ENCODE peak calls at places on chromosome 14, in six cellular contexts. One of them, this sample, is unnamed.

GRCh38 chr14:65879218-65880009 is 466.9 kb downstream of the FUT8 start:
- DNase-seq in keratinocyte: peak; percentile 1
- DNase-seq in CD4-positive, alpha-beta memory T cell: no peak
- DNase-seq in GM06990: no peak
- DNase-seq in body of pancreas: no peak
- DNase-seq in CD8-positive, alpha-beta memory T cell: no peak
- DNase-seq in this sample: no peak

GRCh38 chr14:99209409-99209808 is 62.6 kb downstream of the BCL11B start:
- DNase-seq in keratinocyte: no peak
- DNase-seq in CD4-positive, alpha-beta memory T cell: no peak
- DNase-seq in GM06990: no peak
- DNase-seq in body of pancreas: no peak
- DNase-seq in CD8-positive, alpha-beta memory T cell: no peak
- DNase-seq in this sample: no peak

GRCh38 chr14:64726585-64726890 is 22.3 kb downstream of the PLEKHG3 start:
- DNase-seq in keratinocyte: peak; percentile 88
- DNase-seq in CD4-positive, alpha-beta memory T cell: peak; percentile 88
- DNase-seq in GM06990: no peak
- DNase-seq in body of pancreas: peak; percentile 91
- DNase-seq in CD8-positive, alpha-beta memory T cell: no peak
- DNase-seq in this sample: peak; percentile 99

GRCh38 chr14:40733206-40733605 is 873.5 kb upstream of the LRFN5 start:
- DNase-seq in keratinocyte: no peak
- DNase-seq in CD4-positive, alpha-beta memory T cell: no peak
- DNase-seq in GM06990: no peak
- DNase-seq in body of pancreas: no peak
- DNase-seq in CD8-positive, alpha-beta memory T cell: no peak
- DNase-seq in this sample: no peak

GRCh38 chr14:41549821-41550597 is 56.7 kb upstream of the LRFN5 start:
- DNase-seq in keratinocyte: no peak
- DNase-seq in CD4-positive, alpha-beta memory T cell: no peak
- DNase-seq in GM06990: no peak
- DNase-seq in body of pancreas: no peak
- DNase-seq in CD8-positive, alpha-beta memory T cell: no peak
- DNase-seq in this sample: no peak

GRCh38 chr14:94884616-94885230 is 114.8 kb upstream of the GSC start:
- DNase-seq in keratinocyte: no peak
- DNase-seq in CD4-positive, alpha-beta memory T cell: no peak
- DNase-seq in GM06990: no peak
- DNase-seq in body of pancreas: no peak
- DNase-seq in CD8-positive, alpha-beta memory T cell: no peak
- DNase-seq in this sample: no peak

GRCh38 chr14:67241416-67242362 is at the start of gene PALS1:
- DNase-seq in keratinocyte: no peak
- DNase-seq in CD4-positive, alpha-beta memory T cell: peak; percentile 64
- DNase-seq in GM06990: no peak
- DNase-seq in body of pancreas: peak; percentile 66
- DNase-seq in CD8-positive, alpha-beta memory T cell: no peak
- DNase-seq in this sample: peak; percentile 78

GRCh38 chr14:68608235-68608962 is 184.5 kb downstream of the ZFP36L1 start:
- DNase-seq in keratinocyte: no peak
- DNase-seq in CD4-positive, alpha-beta memory T cell: no peak
- DNase-seq in GM06990: no peak
- DNase-seq in body of pancreas: no peak
- DNase-seq in CD8-positive, alpha-beta memory T cell: no peak
- DNase-seq in this sample: peak; percentile 52

GRCh38 chr14:81927069-81927468 is 393.4 kb upstream of the SEL1L start:
- DNase-seq in keratinocyte: no peak
- DNase-seq in CD4-positive, alpha-beta memory T cell: no peak
- DNase-seq in GM06990: no peak
- DNase-seq in body of pancreas: no peak
- DNase-seq in CD8-positive, alpha-beta memory T cell: no peak
- DNase-seq in this sample: no peak

GRCh38 chr14:75667099-75667498 is 6.1 kb downstream of the TTLL5 start:
- DNase-seq in keratinocyte: no peak
- DNase-seq in CD4-positive, alpha-beta memory T cell: no peak
- DNase-seq in GM06990: no peak
- DNase-seq in body of pancreas: no peak
- DNase-seq in CD8-positive, alpha-beta memory T cell: no peak
- DNase-seq in this sample: no peak

GRCh38 chr14:35499180-35499579 is 34.8 kb upstream of the INSM2 start:
- DNase-seq in keratinocyte: no peak
- DNase-seq in CD4-positive, alpha-beta memory T cell: no peak
- DNase-seq in GM06990: no peak
- DNase-seq in body of pancreas: no peak
- DNase-seq in CD8-positive, alpha-beta memory T cell: no peak
- DNase-seq in this sample: no peak

GRCh38 chr14:105562713-105563346 is 36.4 kb downstream of the TMEM121 start:
- DNase-seq in keratinocyte: no peak
- DNase-seq in CD4-positive, alpha-beta memory T cell: no peak
- DNase-seq in GM06990: no peak
- DNase-seq in body of pancreas: no peak
- DNase-seq in CD8-positive, alpha-beta memory T cell: no peak
- DNase-seq in this sample: peak; percentile 45
- H3K36me3 ChIP-seq in keratinocyte: no peaks in the 10 kb centered on the region
- H3K36me3 ChIP-seq in CD4-positive, alpha-beta memory T cell: no peaks in the 10 kb centered on the region
- H3K36me3 ChIP-seq in GM06990: no peaks in the 10 kb centered on the region
- H3K36me3 ChIP-seq in body of pancreas: no peaks in the 10 kb centered on the region
- H3K36me3 ChIP-seq in CD8-positive, alpha-beta memory T cell: no peaks in the 10 kb centered on the region
- H3K36me3 ChIP-seq in this sample: no peaks in the 10 kb centered on the region

DNA sequence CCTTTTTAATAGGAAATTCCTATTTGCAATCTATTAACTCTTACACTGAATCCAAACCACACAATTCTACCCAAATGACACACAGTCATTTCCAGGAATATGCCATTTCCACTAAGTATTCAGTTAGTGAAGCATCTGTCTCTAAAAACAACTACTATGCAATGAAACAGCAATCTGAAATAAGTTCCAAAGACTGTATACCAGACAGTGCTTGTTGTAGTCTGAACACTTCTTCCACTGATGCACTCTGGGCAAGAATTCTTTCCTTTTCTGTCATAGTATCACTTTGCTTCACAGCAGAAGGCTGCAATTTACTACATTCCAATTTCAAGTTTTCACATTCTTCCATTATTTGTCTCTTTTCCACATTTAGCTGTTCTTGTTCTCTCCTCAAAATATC is 25.8 kb downstream of the TRIP11 start:
- DNase-seq in keratinocyte: no peak
- DNase-seq in CD4-positive, alpha-beta memory T cell: no peak
- DNase-seq in GM06990: no peak
- DNase-seq in body of pancreas: no peak
- DNase-seq in CD8-positive, alpha-beta memory T cell: no peak
- DNase-seq in this sample: no peak
- H3K36me3 ChIP-seq in keratinocyte: peaks cover 9% of the 10 kb centered on the region
- H3K36me3 ChIP-seq in CD4-positive, alpha-beta memory T cell: peaks cover 33% of the 10 kb centered on the region
- H3K36me3 ChIP-seq in GM06990: peaks cover 12% of the 10 kb centered on the region
- H3K36me3 ChIP-seq in body of pancreas: peaks cover 12% of the 10 kb centered on the region
- H3K36me3 ChIP-seq in CD8-positive, alpha-beta memory T cell: peaks cover 23% of the 10 kb centered on the region
- H3K36me3 ChIP-seq in this sample: peaks cover 88% of the 10 kb centered on the region

GRCh38 chr14:54781080-54781479 is 121.5 kb downstream of the GCH1 start:
- DNase-seq in keratinocyte: no peak
- DNase-seq in CD4-positive, alpha-beta memory T cell: no peak
- DNase-seq in GM06990: no peak
- DNase-seq in body of pancreas: no peak
- DNase-seq in CD8-positive, alpha-beta memory T cell: no peak
- DNase-seq in this sample: no peak

GRCh38 chr14:54775486-54776100 is 127.0 kb downstream of the GCH1 start:
- DNase-seq in keratinocyte: no peak
- DNase-seq in CD4-positive, alpha-beta memory T cell: no peak
- DNase-seq in GM06990: no peak
- DNase-seq in body of pancreas: no peak
- DNase-seq in CD8-positive, alpha-beta memory T cell: no peak
- DNase-seq in this sample: no peak

GRCh38 chr14:54776361-54777001 is 126.1 kb downstream of the GCH1 start:
- DNase-seq in keratinocyte: peak; percentile 13
- DNase-seq in CD4-positive, alpha-beta memory T cell: peak; percentile 68
- DNase-seq in GM06990: peak; percentile 59
- DNase-seq in body of pancreas: no peak
- DNase-seq in CD8-positive, alpha-beta memory T cell: peak; percentile 10
- DNase-seq in this sample: no peak

GRCh38 chr14:54777395-54777794 is 125.2 kb downstream of the GCH1 start:
- DNase-seq in keratinocyte: no peak
- DNase-seq in CD4-positive, alpha-beta memory T cell: no peak
- DNase-seq in GM06990: no peak
- DNase-seq in body of pancreas: no peak
- DNase-seq in CD8-positive, alpha-beta memory T cell: no peak
- DNase-seq in this sample: no peak

GRCh38 chr14:54778618-54779017 is 124.0 kb downstream of the GCH1 start:
- DNase-seq in keratinocyte: no peak
- DNase-seq in CD4-positive, alpha-beta memory T cell: no peak
- DNase-seq in GM06990: no peak
- DNase-seq in body of pancreas: no peak
- DNase-seq in CD8-positive, alpha-beta memory T cell: no peak
- DNase-seq in this sample: no peak
- H3K36me3 ChIP-seq in keratinocyte: peaks cover 41% of the 10 kb centered on the region
- H3K36me3 ChIP-seq in CD4-positive, alpha-beta memory T cell: no peaks in the 10 kb centered on the region
- H3K36me3 ChIP-seq in GM06990: no peaks in the 10 kb centered on the region
- H3K36me3 ChIP-seq in body of pancreas: no peaks in the 10 kb centered on the region
- H3K36me3 ChIP-seq in CD8-positive, alpha-beta memory T cell: no peaks in the 10 kb centered on the region
- H3K36me3 ChIP-seq in this sample: peaks cover 74% of the 10 kb centered on the region

GRCh38 chr14:39083127-39083526 is 19.9 kb downstream of the SEC23A start:
- DNase-seq in keratinocyte: no peak
- DNase-seq in CD4-positive, alpha-beta memory T cell: no peak
- DNase-seq in GM06990: no peak
- DNase-seq in body of pancreas: no peak
- DNase-seq in CD8-positive, alpha-beta memory T cell: no peak
- DNase-seq in this sample: no peak
- H3K36me3 ChIP-seq in keratinocyte: peaks cover 11% of the 10 kb centered on the region
- H3K36me3 ChIP-seq in CD4-positive, alpha-beta memory T cell: peaks cover 26% of the 10 kb centered on the region
- H3K36me3 ChIP-seq in GM06990: peaks cover 9% of the 10 kb centered on the region
- H3K36me3 ChIP-seq in body of pancreas: no peaks in the 10 kb centered on the region
- H3K36me3 ChIP-seq in CD8-positive, alpha-beta memory T cell: peaks cover 26% of the 10 kb centered on the region
- H3K36me3 ChIP-seq in this sample: peaks cover 96% of the 10 kb centered on the region

DNA sequence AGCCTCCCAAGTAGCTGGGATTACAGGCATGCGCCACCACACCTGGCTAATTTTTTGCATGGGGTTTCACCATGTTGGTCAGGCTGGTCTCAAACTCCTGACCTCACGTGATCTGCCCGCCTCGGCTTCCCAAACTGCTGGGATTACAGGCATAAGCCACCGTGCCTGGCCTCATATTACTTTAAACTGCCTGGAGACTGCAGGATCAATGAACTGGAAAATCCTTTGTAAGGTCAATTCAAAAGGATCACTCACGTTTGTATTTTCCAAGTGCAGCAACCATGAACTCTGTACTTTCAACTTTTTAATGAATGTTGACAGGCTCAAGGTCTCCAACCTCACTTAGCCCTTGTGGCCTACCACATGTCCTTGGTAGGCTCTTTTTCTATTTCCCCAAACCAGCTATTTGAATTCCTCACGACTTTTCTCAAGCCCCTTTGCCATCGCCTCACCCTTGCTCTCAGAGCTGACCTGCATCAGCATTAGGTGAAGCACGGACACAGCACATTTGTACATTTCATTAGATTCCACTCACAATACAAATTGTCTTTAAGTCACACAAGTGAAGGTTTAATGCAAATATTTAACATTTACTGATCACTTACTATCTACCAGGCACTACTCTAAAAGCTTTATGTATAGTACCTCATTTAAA is 42.2 kb upstream of the GCH1 start:
- DNase-seq in keratinocyte: no peak
- DNase-seq in CD4-positive, alpha-beta memory T cell: no peak
- DNase-seq in GM06990: no peak
- DNase-seq in body of pancreas: no peak
- DNase-seq in CD8-positive, alpha-beta memory T cell: no peak
- DNase-seq in this sample: no peak
- H3K36me3 ChIP-seq in keratinocyte: no peaks in the 10 kb centered on the region
- H3K36me3 ChIP-seq in CD4-positive, alpha-beta memory T cell: no peaks in the 10 kb centered on the region
- H3K36me3 ChIP-seq in GM06990: peaks cover 2% of the 10 kb centered on the region
- H3K36me3 ChIP-seq in body of pancreas: no peaks in the 10 kb centered on the region
- H3K36me3 ChIP-seq in CD8-positive, alpha-beta memory T cell: no peaks in the 10 kb centered on the region
- H3K36me3 ChIP-seq in this sample: peaks cover 63% of the 10 kb centered on the region

GRCh38 chr14:21252149-21252548 is 17.1 kb downstream of the HNRNPC start:
- DNase-seq in keratinocyte: no peak
- DNase-seq in CD4-positive, alpha-beta memory T cell: no peak
- DNase-seq in GM06990: no peak
- DNase-seq in body of pancreas: no peak
- DNase-seq in CD8-positive, alpha-beta memory T cell: no peak
- DNase-seq in this sample: no peak

GRCh38 chr14:21248338-21248737 is 20.9 kb downstream of the HNRNPC start:
- DNase-seq in keratinocyte: no peak
- DNase-seq in CD4-positive, alpha-beta memory T cell: no peak
- DNase-seq in GM06990: no peak
- DNase-seq in body of pancreas: no peak
- DNase-seq in CD8-positive, alpha-beta memory T cell: no peak
- DNase-seq in this sample: no peak

GRCh38 chr14:21248739-21249411 is 20.4 kb downstream of the HNRNPC start:
- DNase-seq in keratinocyte: no peak
- DNase-seq in CD4-positive, alpha-beta memory T cell: no peak
- DNase-seq in GM06990: no peak
- DNase-seq in body of pancreas: no peak
- DNase-seq in CD8-positive, alpha-beta memory T cell: no peak
- DNase-seq in this sample: no peak

GRCh38 chr14:21255385-21256101 is 13.7 kb downstream of the HNRNPC start:
- DNase-seq in keratinocyte: no peak
- DNase-seq in CD4-positive, alpha-beta memory T cell: no peak
- DNase-seq in GM06990: no peak
- DNase-seq in body of pancreas: no peak
- DNase-seq in CD8-positive, alpha-beta memory T cell: no peak
- DNase-seq in this sample: no peak

GRCh38 chr14:21251215-21251614 is 18.0 kb downstream of the HNRNPC start:
- DNase-seq in keratinocyte: no peak
- DNase-seq in CD4-positive, alpha-beta memory T cell: no peak
- DNase-seq in GM06990: no peak
- DNase-seq in body of pancreas: no peak
- DNase-seq in CD8-positive, alpha-beta memory T cell: no peak
- DNase-seq in this sample: no peak
- H3K36me3 ChIP-seq in keratinocyte: peaks cover 23% of the 10 kb centered on the region
- H3K36me3 ChIP-seq in CD4-positive, alpha-beta memory T cell: peaks cover 32% of the 10 kb centered on the region
- H3K36me3 ChIP-seq in GM06990: peaks cover 15% of the 10 kb centered on the region
- H3K36me3 ChIP-seq in body of pancreas: peaks cover 6% of the 10 kb centered on the region
- H3K36me3 ChIP-seq in CD8-positive, alpha-beta memory T cell: peaks cover 33% of the 10 kb centered on the region
- H3K36me3 ChIP-seq in this sample: peaks cover 100% of the 10 kb centered on the region

GRCh38 chr14:33836203-33836894 is 114.5 kb downstream of the EGLN3 start:
- DNase-seq in keratinocyte: no peak
- DNase-seq in CD4-positive, alpha-beta memory T cell: no peak
- DNase-seq in GM06990: no peak
- DNase-seq in body of pancreas: no peak
- DNase-seq in CD8-positive, alpha-beta memory T cell: no peak
- DNase-seq in this sample: no peak

GRCh38 chr14:33837943-33838683 is 112.8 kb downstream of the EGLN3 start:
- DNase-seq in keratinocyte: no peak
- DNase-seq in CD4-positive, alpha-beta memory T cell: no peak
- DNase-seq in GM06990: no peak
- DNase-seq in body of pancreas: no peak
- DNase-seq in CD8-positive, alpha-beta memory T cell: no peak
- DNase-seq in this sample: no peak

GRCh38 chr14:33834956-33835655 is 115.8 kb downstream of the EGLN3 start:
- DNase-seq in keratinocyte: no peak
- DNase-seq in CD4-positive, alpha-beta memory T cell: no peak
- DNase-seq in GM06990: no peak
- DNase-seq in body of pancreas: no peak
- DNase-seq in CD8-positive, alpha-beta memory T cell: no peak
- DNase-seq in this sample: no peak

GRCh38 chr14:33835677-33836076 is 115.2 kb downstream of the EGLN3 start:
- DNase-seq in keratinocyte: no peak
- DNase-seq in CD4-positive, alpha-beta memory T cell: no peak
- DNase-seq in GM06990: no peak
- DNase-seq in body of pancreas: no peak
- DNase-seq in CD8-positive, alpha-beta memory T cell: no peak
- DNase-seq in this sample: no peak

GRCh38 chr14:33836895-33837577 is 113.8 kb downstream of the EGLN3 start:
- DNase-seq in keratinocyte: no peak
- DNase-seq in CD4-positive, alpha-beta memory T cell: no peak
- DNase-seq in GM06990: no peak
- DNase-seq in body of pancreas: no peak
- DNase-seq in CD8-positive, alpha-beta memory T cell: no peak
- DNase-seq in this sample: no peak
- H3K36me3 ChIP-seq in keratinocyte: no peaks in the 10 kb centered on the region
- H3K36me3 ChIP-seq in CD4-positive, alpha-beta memory T cell: no peaks in the 10 kb centered on the region
- H3K36me3 ChIP-seq in GM06990: no peaks in the 10 kb centered on the region
- H3K36me3 ChIP-seq in body of pancreas: no peaks in the 10 kb centered on the region
- H3K36me3 ChIP-seq in CD8-positive, alpha-beta memory T cell: no peaks in the 10 kb centered on the region
- H3K36me3 ChIP-seq in this sample: no peaks in the 10 kb centered on the region

This sample was measured in RWPE2.